ENCODE peak calls at places on chromosome 10, in eight cellular contexts. One of them, this sample, is unnamed.

GRCh38 chr10:44651834-44652233 is 259.3 kb upstream of the TMEM72 start:
- DNase-seq in EH: peak; percentile 42
- DNase-seq in SK-N-SH: no peak
- DNase-seq in T-helper 2 cell treated with Interferon-gamma antibody and Interleukin-4, amounts not matched to agents 5 μg/mL and 100 μg/mL, for 36 hours: no peak
- DNase-seq in left colon: no peak
- DNase-seq in Daoy: peak; percentile 17
- DNase-seq in activated CD4-positive, alpha-beta T cell treated with anti-CD3 and anti-CD28 coated beads, Interleukin-2, amount 10 ng/mL, durations not matched to agents 7 days and 5 days: no peak
- DNase-seq in fibroblast of mammary gland: peak; percentile 83
- DNase-seq in this sample: no peak

GRCh38 chr10:61733358-61733940 is 70.7 kb downstream of the CABCOCO1 start:
- DNase-seq in activated CD4-positive, alpha-beta T cell treated with anti-CD3 and anti-CD28 coated beads, Interleukin-2, amount 10 ng/mL, durations not matched to agents 7 days and 5 days: peak; percentile 25
- DNase-seq in fibroblast of mammary gland: peak; percentile 67
- DNase-seq in T-helper 2 cell treated with Interferon-gamma antibody and Interleukin-4, amounts not matched to agents 5 μg/mL and 100 μg/mL, for 36 hours: no peak
- DNase-seq in left colon: no peak
- DNase-seq in Daoy: peak; percentile 31
- DNase-seq in SK-N-SH: peak; percentile 29
- DNase-seq in EH: peak; percentile 66
- DNase-seq in this sample: peak; percentile 25

GRCh38 chr10:110334061-110334656 is 29.4 kb upstream of the SMNDC1 start:
- DNase-seq in activated CD4-positive, alpha-beta T cell treated with anti-CD3 and anti-CD28 coated beads, Interleukin-2, amount 10 ng/mL, durations not matched to agents 7 days and 5 days: no peak
- DNase-seq in T-helper 2 cell treated with Interferon-gamma antibody and Interleukin-4, amounts not matched to agents 5 μg/mL and 100 μg/mL, for 36 hours: no peak
- DNase-seq in Daoy: no peak
- DNase-seq in left colon: no peak
- DNase-seq in EH: no peak
- DNase-seq in fibroblast of mammary gland: no peak
- DNase-seq in SK-N-SH: no peak
- DNase-seq in this sample: no peak

GRCh38 chr10:1671366-1672000 is 65.8 kb downstream of the ADARB2 start:
- DNase-seq in EH: no peak
- DNase-seq in activated CD4-positive, alpha-beta T cell treated with anti-CD3 and anti-CD28 coated beads, Interleukin-2, amount 10 ng/mL, durations not matched to agents 7 days and 5 days: no peak
- DNase-seq in fibroblast of mammary gland: no peak
- DNase-seq in SK-N-SH: no peak
- DNase-seq in T-helper 2 cell treated with Interferon-gamma antibody and Interleukin-4, amounts not matched to agents 5 μg/mL and 100 μg/mL, for 36 hours: no peak
- DNase-seq in left colon: no peak
- DNase-seq in Daoy: no peak
- DNase-seq in this sample: no peak

GRCh38 chr10:33600381-33600780 is 265.9 kb upstream of the NRP1 start:
- DNase-seq in left colon: no peak
- DNase-seq in fibroblast of mammary gland: peak; percentile 10
- DNase-seq in SK-N-SH: no peak
- DNase-seq in activated CD4-positive, alpha-beta T cell treated with anti-CD3 and anti-CD28 coated beads, Interleukin-2, amount 10 ng/mL, durations not matched to agents 7 days and 5 days: no peak
- DNase-seq in T-helper 2 cell treated with Interferon-gamma antibody and Interleukin-4, amounts not matched to agents 5 μg/mL and 100 μg/mL, for 36 hours: no peak
- DNase-seq in Daoy: peak; percentile 35
- DNase-seq in EH: peak; percentile 67
- DNase-seq in this sample: no peak

GRCh38 chr10:7593068-7593467 is 73.7 kb downstream of the ITIH5 start:
- DNase-seq in left colon: peak; percentile 76
- DNase-seq in T-helper 2 cell treated with Interferon-gamma antibody and Interleukin-4, amounts not matched to agents 5 μg/mL and 100 μg/mL, for 36 hours: no peak
- DNase-seq in activated CD4-positive, alpha-beta T cell treated with anti-CD3 and anti-CD28 coated beads, Interleukin-2, amount 10 ng/mL, durations not matched to agents 7 days and 5 days: no peak
- DNase-seq in fibroblast of mammary gland: no peak
- DNase-seq in SK-N-SH: no peak
- DNase-seq in EH: no peak
- DNase-seq in Daoy: no peak
- DNase-seq in this sample: no peak

GRCh38 chr10:88038268-88038667 is 174.8 kb downstream of the PTEN start:
- DNase-seq in EH: peak; percentile 87
- DNase-seq in activated CD4-positive, alpha-beta T cell treated with anti-CD3 and anti-CD28 coated beads, Interleukin-2, amount 10 ng/mL, durations not matched to agents 7 days and 5 days: no peak
- DNase-seq in SK-N-SH: no peak
- DNase-seq in fibroblast of mammary gland: peak; percentile 83
- DNase-seq in Daoy: peak; percentile 69
- DNase-seq in left colon: no peak
- DNase-seq in T-helper 2 cell treated with Interferon-gamma antibody and Interleukin-4, amounts not matched to agents 5 μg/mL and 100 μg/mL, for 36 hours: no peak
- DNase-seq in this sample: no peak

GRCh38 chr10:103764296-103765088 is 90.9 kb downstream of the SH3PXD2A start:
- DNase-seq in EH: no peak
- DNase-seq in SK-N-SH: no peak
- DNase-seq in activated CD4-positive, alpha-beta T cell treated with anti-CD3 and anti-CD28 coated beads, Interleukin-2, amount 10 ng/mL, durations not matched to agents 7 days and 5 days: no peak
- DNase-seq in T-helper 2 cell treated with Interferon-gamma antibody and Interleukin-4, amounts not matched to agents 5 μg/mL and 100 μg/mL, for 36 hours: no peak
- DNase-seq in Daoy: no peak
- DNase-seq in left colon: no peak
- DNase-seq in fibroblast of mammary gland: no peak
- DNase-seq in this sample: no peak

GRCh38 chr10:126398383-126398743 is 10.1 kb upstream of the ADAM12 start:
- DNase-seq in SK-N-SH: no peak
- DNase-seq in activated CD4-positive, alpha-beta T cell treated with anti-CD3 and anti-CD28 coated beads, Interleukin-2, amount 10 ng/mL, durations not matched to agents 7 days and 5 days: no peak
- DNase-seq in Daoy: no peak
- DNase-seq in fibroblast of mammary gland: no peak
- DNase-seq in left colon: no peak
- DNase-seq in T-helper 2 cell treated with Interferon-gamma antibody and Interleukin-4, amounts not matched to agents 5 μg/mL and 100 μg/mL, for 36 hours: no peak
- DNase-seq in EH: no peak
- DNase-seq in this sample: no peak

GRCh38 chr10:34492081-34492480 is 323.0 kb downstream of the PARD3 start:
- DNase-seq in fibroblast of mammary gland: no peak
- DNase-seq in T-helper 2 cell treated with Interferon-gamma antibody and Interleukin-4, amounts not matched to agents 5 μg/mL and 100 μg/mL, for 36 hours: no peak
- DNase-seq in activated CD4-positive, alpha-beta T cell treated with anti-CD3 and anti-CD28 coated beads, Interleukin-2, amount 10 ng/mL, durations not matched to agents 7 days and 5 days: no peak
- DNase-seq in SK-N-SH: no peak
- DNase-seq in left colon: no peak
- DNase-seq in EH: no peak
- DNase-seq in Daoy: no peak
- DNase-seq in this sample: no peak

GRCh38 chr10:36488579-36488978 is 636.8 kb upstream of the ANKRD30A start:
- DNase-seq in EH: no peak
- DNase-seq in left colon: no peak
- DNase-seq in fibroblast of mammary gland: no peak
- DNase-seq in T-helper 2 cell treated with Interferon-gamma antibody and Interleukin-4, amounts not matched to agents 5 μg/mL and 100 μg/mL, for 36 hours: no peak
- DNase-seq in Daoy: no peak
- DNase-seq in SK-N-SH: no peak
- DNase-seq in activated CD4-positive, alpha-beta T cell treated with anti-CD3 and anti-CD28 coated beads, Interleukin-2, amount 10 ng/mL, durations not matched to agents 7 days and 5 days: no peak
- DNase-seq in this sample: no peak

GRCh38 chr10:89428873-89429272 is 14.5 kb downstream of the IFIT5 start:
- DNase-seq in SK-N-SH: no peak
- DNase-seq in Daoy: no peak
- DNase-seq in T-helper 2 cell treated with Interferon-gamma antibody and Interleukin-4, amounts not matched to agents 5 μg/mL and 100 μg/mL, for 36 hours: no peak
- DNase-seq in left colon: no peak
- DNase-seq in EH: no peak
- DNase-seq in activated CD4-positive, alpha-beta T cell treated with anti-CD3 and anti-CD28 coated beads, Interleukin-2, amount 10 ng/mL, durations not matched to agents 7 days and 5 days: no peak
- DNase-seq in fibroblast of mammary gland: peak; percentile 36
- DNase-seq in this sample: no peak

GRCh38 chr10:103885617-103886016 is 30.2 kb upstream of the SH3PXD2A start:
- DNase-seq in left colon: no peak
- DNase-seq in fibroblast of mammary gland: peak; percentile 89
- DNase-seq in T-helper 2 cell treated with Interferon-gamma antibody and Interleukin-4, amounts not matched to agents 5 μg/mL and 100 μg/mL, for 36 hours: no peak
- DNase-seq in EH: peak; percentile 36
- DNase-seq in activated CD4-positive, alpha-beta T cell treated with anti-CD3 and anti-CD28 coated beads, Interleukin-2, amount 10 ng/mL, durations not matched to agents 7 days and 5 days: no peak
- DNase-seq in SK-N-SH: no peak
- DNase-seq in Daoy: no peak
- DNase-seq in this sample: no peak

GRCh38 chr10:5599613-5600520 is 66.5 kb downstream of the ASB13 start:
- DNase-seq in EH: no peak
- DNase-seq in fibroblast of mammary gland: no peak
- DNase-seq in T-helper 2 cell treated with Interferon-gamma antibody and Interleukin-4, amounts not matched to agents 5 μg/mL and 100 μg/mL, for 36 hours: no peak
- DNase-seq in left colon: no peak
- DNase-seq in SK-N-SH: no peak
- DNase-seq in activated CD4-positive, alpha-beta T cell treated with anti-CD3 and anti-CD28 coated beads, Interleukin-2, amount 10 ng/mL, durations not matched to agents 7 days and 5 days: no peak
- DNase-seq in Daoy: no peak
- DNase-seq in this sample: no peak

GRCh38 chr10:43479275-43479674 is 42.4 kb downstream of the ZNF487 start:
- DNase-seq in T-helper 2 cell treated with Interferon-gamma antibody and Interleukin-4, amounts not matched to agents 5 μg/mL and 100 μg/mL, for 36 hours: no peak
- DNase-seq in activated CD4-positive, alpha-beta T cell treated with anti-CD3 and anti-CD28 coated beads, Interleukin-2, amount 10 ng/mL, durations not matched to agents 7 days and 5 days: no peak
- DNase-seq in left colon: no peak
- DNase-seq in Daoy: no peak
- DNase-seq in SK-N-SH: no peak
- DNase-seq in EH: peak; percentile 71
- DNase-seq in fibroblast of mammary gland: peak; percentile 23
- DNase-seq in this sample: no peak

GRCh38 chr10:31789555-31789954 is 139.1 kb downstream of the ARHGAP12 start:
- DNase-seq in left colon: no peak
- DNase-seq in activated CD4-positive, alpha-beta T cell treated with anti-CD3 and anti-CD28 coated beads, Interleukin-2, amount 10 ng/mL, durations not matched to agents 7 days and 5 days: no peak
- DNase-seq in T-helper 2 cell treated with Interferon-gamma antibody and Interleukin-4, amounts not matched to agents 5 μg/mL and 100 μg/mL, for 36 hours: no peak
- DNase-seq in EH: no peak
- DNase-seq in fibroblast of mammary gland: no peak
- DNase-seq in SK-N-SH: no peak
- DNase-seq in Daoy: no peak
- DNase-seq in this sample: no peak

GRCh38 chr10:79149662-79150443 is 81.1 kb downstream of the ZMIZ1 start:
- DNase-seq in fibroblast of mammary gland: peak; percentile 81
- DNase-seq in Daoy: peak; percentile 92
- DNase-seq in T-helper 2 cell treated with Interferon-gamma antibody and Interleukin-4, amounts not matched to agents 5 μg/mL and 100 μg/mL, for 36 hours: peak; percentile 30
- DNase-seq in activated CD4-positive, alpha-beta T cell treated with anti-CD3 and anti-CD28 coated beads, Interleukin-2, amount 10 ng/mL, durations not matched to agents 7 days and 5 days: peak; percentile 63
- DNase-seq in left colon: peak; percentile 81
- DNase-seq in SK-N-SH: peak; percentile 63
- DNase-seq in EH: peak; percentile 91
- DNase-seq in this sample: peak; percentile 68

GRCh38 chr10:108970016-108970415 is 953.3 kb downstream of the XPNPEP1 start:
- DNase-seq in EH: peak; percentile 38
- DNase-seq in fibroblast of mammary gland: peak; percentile 30
- DNase-seq in Daoy: no peak
- DNase-seq in activated CD4-positive, alpha-beta T cell treated with anti-CD3 and anti-CD28 coated beads, Interleukin-2, amount 10 ng/mL, durations not matched to agents 7 days and 5 days: peak; percentile 6
- DNase-seq in left colon: no peak
- DNase-seq in SK-N-SH: no peak
- DNase-seq in T-helper 2 cell treated with Interferon-gamma antibody and Interleukin-4, amounts not matched to agents 5 μg/mL and 100 μg/mL, for 36 hours: no peak
- DNase-seq in this sample: no peak

GRCh38 chr10:129647563-129647962 is 180.5 kb downstream of the MGMT start:
- DNase-seq in activated CD4-positive, alpha-beta T cell treated with anti-CD3 and anti-CD28 coated beads, Interleukin-2, amount 10 ng/mL, durations not matched to agents 7 days and 5 days: no peak
- DNase-seq in Daoy: no peak
- DNase-seq in EH: no peak
- DNase-seq in fibroblast of mammary gland: no peak
- DNase-seq in T-helper 2 cell treated with Interferon-gamma antibody and Interleukin-4, amounts not matched to agents 5 μg/mL and 100 μg/mL, for 36 hours: no peak
- DNase-seq in left colon: no peak
- DNase-seq in SK-N-SH: no peak
- DNase-seq in this sample: no peak

GRCh38 chr10:73261362-73261995 is 9.0 kb upstream of the MRPS16 start:
- DNase-seq in SK-N-SH: no peak
- DNase-seq in left colon: no peak
- DNase-seq in EH: no peak
- DNase-seq in T-helper 2 cell treated with Interferon-gamma antibody and Interleukin-4, amounts not matched to agents 5 μg/mL and 100 μg/mL, for 36 hours: no peak
- DNase-seq in Daoy: no peak
- DNase-seq in fibroblast of mammary gland: no peak
- DNase-seq in activated CD4-positive, alpha-beta T cell treated with anti-CD3 and anti-CD28 coated beads, Interleukin-2, amount 10 ng/mL, durations not matched to agents 7 days and 5 days: no peak
- DNase-seq in this sample: no peak

GRCh38 chr10:70404036-70404905 is at the start of gene EIF4EBP2:
- DNase-seq in left colon: peak; percentile 96
- DNase-seq in Daoy: peak; percentile 97
- DNase-seq in fibroblast of mammary gland: peak; percentile 93
- DNase-seq in SK-N-SH: peak; percentile 96
- DNase-seq in T-helper 2 cell treated with Interferon-gamma antibody and Interleukin-4, amounts not matched to agents 5 μg/mL and 100 μg/mL, for 36 hours: peak; percentile 96
- DNase-seq in activated CD4-positive, alpha-beta T cell treated with anti-CD3 and anti-CD28 coated beads, Interleukin-2, amount 10 ng/mL, durations not matched to agents 7 days and 5 days: peak; percentile 97
- DNase-seq in EH: peak; percentile 95
- DNase-seq in this sample: peak; percentile 97

GRCh38 chr10:28798964-28799363 is 121.6 kb downstream of the BAMBI start:
- DNase-seq in fibroblast of mammary gland: no peak
- DNase-seq in SK-N-SH: no peak
- DNase-seq in activated CD4-positive, alpha-beta T cell treated with anti-CD3 and anti-CD28 coated beads, Interleukin-2, amount 10 ng/mL, durations not matched to agents 7 days and 5 days: no peak
- DNase-seq in left colon: no peak
- DNase-seq in T-helper 2 cell treated with Interferon-gamma antibody and Interleukin-4, amounts not matched to agents 5 μg/mL and 100 μg/mL, for 36 hours: no peak
- DNase-seq in Daoy: no peak
- DNase-seq in EH: no peak
- DNase-seq in this sample: no peak

GRCh38 chr10:57661206-57661605 is 606.5 kb downstream of the IPMK start:
- DNase-seq in left colon: no peak
- DNase-seq in EH: no peak
- DNase-seq in Daoy: no peak
- DNase-seq in fibroblast of mammary gland: no peak
- DNase-seq in SK-N-SH: no peak
- DNase-seq in activated CD4-positive, alpha-beta T cell treated with anti-CD3 and anti-CD28 coated beads, Interleukin-2, amount 10 ng/mL, durations not matched to agents 7 days and 5 days: no peak
- DNase-seq in T-helper 2 cell treated with Interferon-gamma antibody and Interleukin-4, amounts not matched to agents 5 μg/mL and 100 μg/mL, for 36 hours: no peak
- DNase-seq in this sample: no peak

GRCh38 chr10:58157076-58157766 is 110.5 kb downstream of the IPMK start:
- DNase-seq in left colon: no peak
- DNase-seq in activated CD4-positive, alpha-beta T cell treated with anti-CD3 and anti-CD28 coated beads, Interleukin-2, amount 10 ng/mL, durations not matched to agents 7 days and 5 days: no peak
- DNase-seq in T-helper 2 cell treated with Interferon-gamma antibody and Interleukin-4, amounts not matched to agents 5 μg/mL and 100 μg/mL, for 36 hours: no peak
- DNase-seq in Daoy: peak; percentile 92
- DNase-seq in fibroblast of mammary gland: peak; percentile 100
- DNase-seq in EH: peak; percentile 97
- DNase-seq in SK-N-SH: no peak
- DNase-seq in this sample: peak; percentile 34

GRCh38 chr10:1654811-1655356 is 82.4 kb downstream of the ADARB2 start:
- DNase-seq in SK-N-SH: no peak
- DNase-seq in EH: no peak
- DNase-seq in fibroblast of mammary gland: no peak
- DNase-seq in activated CD4-positive, alpha-beta T cell treated with anti-CD3 and anti-CD28 coated beads, Interleukin-2, amount 10 ng/mL, durations not matched to agents 7 days and 5 days: no peak
- DNase-seq in left colon: peak; percentile 24
- DNase-seq in T-helper 2 cell treated with Interferon-gamma antibody and Interleukin-4, amounts not matched to agents 5 μg/mL and 100 μg/mL, for 36 hours: no peak
- DNase-seq in Daoy: no peak
- DNase-seq in this sample: no peak

GRCh38 chr10:20596911-20597310 is 300.2 kb downstream of the NEBL start:
- DNase-seq in EH: no peak
- DNase-seq in SK-N-SH: no peak
- DNase-seq in activated CD4-positive, alpha-beta T cell treated with anti-CD3 and anti-CD28 coated beads, Interleukin-2, amount 10 ng/mL, durations not matched to agents 7 days and 5 days: no peak
- DNase-seq in left colon: no peak
- DNase-seq in fibroblast of mammary gland: peak; percentile 31
- DNase-seq in T-helper 2 cell treated with Interferon-gamma antibody and Interleukin-4, amounts not matched to agents 5 μg/mL and 100 μg/mL, for 36 hours: no peak
- DNase-seq in Daoy: no peak
- DNase-seq in this sample: no peak

GRCh38 chr10:12448729-12449391 is 99.5 kb downstream of the CAMK1D start:
- DNase-seq in SK-N-SH: no peak
- DNase-seq in left colon: no peak
- DNase-seq in EH: peak; percentile 65
- DNase-seq in T-helper 2 cell treated with Interferon-gamma antibody and Interleukin-4, amounts not matched to agents 5 μg/mL and 100 μg/mL, for 36 hours: peak; percentile 81
- DNase-seq in fibroblast of mammary gland: peak; percentile 74
- DNase-seq in activated CD4-positive, alpha-beta T cell treated with anti-CD3 and anti-CD28 coated beads, Interleukin-2, amount 10 ng/mL, durations not matched to agents 7 days and 5 days: peak; percentile 88
- DNase-seq in Daoy: peak; percentile 90
- DNase-seq in this sample: no peak